ENCODE peak calls at places on chromosomes 4 and X, in four cellular contexts. R, N, D and O are unnamed samples.

GRCh38 chr4:7170012-7170411 is 22.3 kb upstream of the SORCS2 start:
- DNase-seq in R (no peak), N (no peak), D (no peak), O (no peak)

GRCh38 chr4:169115897-169116254 is 105.8 kb upstream of the CBR4 start:
- DNase-seq in R (peak; percentile 27), N (no peak), D (no peak), O (no peak)

GRCh38 chr4:141467225-141467624 is 169.2 kb upstream of the IL15 start:
- DNase-seq in R (no peak), N (no peak), D (no peak), O (no peak)

GRCh38 chr4:40562681-40563080 is 67.0 kb downstream of the RBM47 start:
- DNase-seq in R (no peak), N (no peak), D (no peak), O (no peak)

GRCh38 chr4:7693237-7693608 is 246.4 kb downstream of the AFAP1 start:
- DNase-seq in R (no peak), N (no peak), D (no peak), O (no peak)

GRCh38 chr4:163540977-163541376 is 46.5 kb downstream of the TMA16 start:
- DNase-seq in R (no peak), N (no peak), D (no peak), O (no peak)

GRCh38 chr4:94843222-94843621 is 85.5 kb downstream of the BMPR1B start:
- DNase-seq in R (no peak), N (peak; percentile 3), D (no peak), O (no peak)

GRCh38 chr4:184537269-184538022 is 63.1 kb upstream of the IRF2 start:
- DNase-seq in R (peak; percentile 96), N (peak; percentile 86), D (peak; percentile 92), O (peak; percentile 96)

GRCh38 chr4:6824071-6824470 is 41.5 kb downstream of the KIAA0232 start:
- DNase-seq in R (no peak), N (no peak), D (no peak), O (no peak)

GRCh38 chrX:72666451-72666850 is 47.7 kb downstream of the PHKA1 start:
- DNase-seq in R (no peak), N (no peak), D (no peak), O (no peak)

GRCh38 chr4:84258905-84259830 is 239.9 kb downstream of the NKX6-1 start:
- DNase-seq in R (peak; percentile 80), N (peak; percentile 29), D (peak; percentile 51), O (peak; percentile 10)

GRCh38 chr4:78370625-78371372 is 180.8 kb upstream of the ANXA3 start:
- DNase-seq in R (peak; percentile 41), N (no peak), D (no peak), O (no peak)

GRCh38 chrX:13937370-13938052 is 92.2 kb downstream of the GEMIN8 start:
- DNase-seq in R (no peak), N (no peak), D (no peak), O (no peak)

GRCh38 chrX:85136409-85136808 is 107.2 kb downstream of the SATL1 start:
- DNase-seq in R (no peak), N (no peak), D (no peak), O (no peak)

GRCh38 chrX:40173662-40174593 is 76.2 kb upstream of the BCOR start:
- DNase-seq in R (peak; percentile 55), N (peak; percentile 71), D (peak; percentile 79), O (peak; percentile 55)
- H3K4me3 ChIP-seq in R (peak overlapping the region; percentile 59), N (peak overlapping the region; percentile 74), D (peak overlapping the region; percentile 68), O (peak overlapping the region; percentile 48)

GRCh38 chr4:48985602-48985975 is 486 bp upstream of the CWH43 start:
- DNase-seq in R (no peak), N (no peak), D (no peak), O (no peak)

GRCh38 chr4:48991357-48991756 is 5.3 kb downstream of the CWH43 start:
- DNase-seq in R (no peak), N (no peak), D (no peak), O (no peak)

GRCh38 chr4:48986654-48987164 is 634 bp downstream of the CWH43 start:
- DNase-seq in R (no peak), N (no peak), D (no peak), O (no peak)

GRCh38 chr4:48989461-48990203 is 3.6 kb downstream of the CWH43 start:
- DNase-seq in R (no peak), N (no peak), D (no peak), O (no peak)

GRCh38 chr4:48985976-48986653 is at the start of gene CWH43:
- DNase-seq in R (peak; percentile 84), N (no peak), D (no peak), O (no peak)
- H3K4me3 ChIP-seq in R (peak within 1 kb of the TSS; percentile 68), N (no peak within 1 kb of the TSS), D (no peak within 1 kb of the TSS), O (no peak within 1 kb of the TSS)

DNA sequence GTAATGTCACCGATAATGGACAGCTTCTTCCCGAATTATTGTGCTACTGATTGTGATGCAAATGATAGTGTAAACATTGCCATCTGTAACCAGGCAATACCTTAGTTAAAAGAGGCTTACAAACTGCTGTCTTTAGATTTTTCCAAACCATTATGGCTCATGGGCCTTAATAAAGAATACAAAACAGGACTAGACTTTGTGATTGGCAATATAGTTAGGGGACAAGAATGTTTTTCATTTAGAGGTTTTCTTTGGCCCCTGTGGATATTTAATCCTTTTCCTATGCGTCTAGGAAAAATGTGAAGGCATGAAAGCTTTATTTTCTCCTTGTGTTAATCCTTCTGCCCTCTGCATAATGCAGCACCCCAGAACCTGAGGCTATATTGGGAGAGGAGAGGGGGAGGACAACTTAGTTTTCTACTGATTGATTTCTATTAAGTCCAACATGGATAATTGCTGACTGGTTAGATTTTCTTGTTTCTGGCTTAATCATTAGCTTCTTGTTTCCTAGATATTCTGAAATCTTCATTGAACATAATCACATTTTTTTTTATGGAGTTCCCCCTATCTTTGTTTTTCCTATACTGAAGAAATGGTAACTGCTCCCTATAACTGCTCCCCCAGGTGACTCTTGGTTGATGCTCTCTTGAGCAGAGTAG is 1.9 kb downstream of the PRPS1 start:
- DNase-seq in R (peak; percentile 8), N (no peak), D (no peak), O (no peak)
- H3K4me3 ChIP-seq in R (peak overlapping the region; percentile 91), N (peak overlapping the region; percentile 91), D (peak overlapping the region; percentile 76), O (peak overlapping the region; percentile 68)

DNA sequence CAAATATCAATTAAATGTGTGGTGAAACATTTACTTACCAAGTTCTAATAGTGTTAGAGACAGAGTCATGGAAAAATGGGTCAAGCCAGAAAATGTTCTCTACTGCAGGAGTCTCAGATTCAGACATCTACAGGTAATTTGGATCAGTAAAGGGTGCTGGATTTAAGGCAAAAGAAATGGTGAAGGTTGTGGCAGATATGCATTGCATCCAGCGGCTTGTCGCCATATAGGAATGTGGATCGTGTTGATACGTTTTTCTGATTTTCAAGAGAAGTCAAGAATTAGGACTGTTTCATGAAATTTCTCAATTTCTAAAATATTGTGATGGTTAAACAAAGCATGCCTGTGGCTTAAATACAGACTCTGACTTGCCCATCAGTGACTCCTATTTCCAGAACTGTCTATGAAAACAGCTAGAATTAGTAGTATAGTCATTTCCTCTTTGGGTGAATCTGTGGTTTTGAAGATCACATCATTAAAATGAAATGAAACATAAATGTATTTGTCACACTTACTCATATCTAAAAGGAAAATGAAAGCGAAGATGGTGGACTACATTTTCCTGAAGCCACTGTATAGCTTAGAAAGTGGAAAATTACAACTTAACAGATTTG is 110.1 kb upstream of the VEGFC start:
- DNase-seq in R (no peak), N (no peak), D (peak; percentile 91), O (no peak)
- H3K4me3 ChIP-seq in R (no peak overlapping the region), N (no peak overlapping the region), D (no peak overlapping the region), O (no peak overlapping the region)